ENCODE peak calls at places on chromosome 1, in seven cellular contexts. X is breast epithelium; V is dorsolateral prefrontal cortex; U is pancreas; B is psoas muscle; A is GM23248; Q is CD8-positive, alpha-beta memory T cell. C is an unnamed sample.

GRCh38 chr1:202010042-202011015 is at the start of gene ELF3:
- DNase-seq in X (peak), V (no peak), U (peak), B (no peak), A (no peak), Q (no peak), C (no peak)

GRCh38 chr1:15123298-15123697 is 30.2 kb upstream of the TMEM51 start:
- DNase-seq in X (no peak), V (no peak), U (no peak), B (no peak), A (no peak), Q (no peak), C (no peak)

GRCh38 chr1:62022348-62022747 is 172.3 kb upstream of the L1TD1 start:
- DNase-seq in X (no peak), V (no peak), U (no peak), B (no peak), A (no peak), Q (no peak), C (no peak)

GRCh38 chr1:107262472-107263286 is 121.8 kb downstream of the NTNG1 start:
- DNase-seq in X (no peak), V (no peak), U (no peak), B (no peak), A (peak), Q (no peak), C (no peak)

GRCh38 chr1:229689273-229689672 is 63.2 kb downstream of the URB2 start:
- DNase-seq in X (no peak), V (no peak), U (no peak), B (no peak), A (no peak), Q (no peak), C (no peak)

GRCh38 chr1:46549697-46550681 is 1.5 kb downstream of the KNCN start:
- DNase-seq in X (no peak), V (peak), U (no peak), B (no peak), A (peak), Q (peak), C (no peak)

GRCh38 chr1:46525253-46525983 is 26.0 kb downstream of the KNCN start:
- DNase-seq in X (no peak), V (no peak), U (no peak), B (peak), A (no peak), Q (no peak), C (no peak)

GRCh38 chr1:89633103-89633744 is at the start of gene LRRC8C:
- DNase-seq in X (no peak), V (peak), U (peak), B (peak), A (peak), Q (peak), C (peak)

GRCh38 chr1:2135425-2135824 is 59.1 kb downstream of the FAAP20 start:
- DNase-seq in X (peak), V (peak), U (no peak), B (no peak), A (peak), Q (no peak), C (peak)

GRCh38 chr1:23423415-23424170 is 955 bp downstream of the TCEA3 start:
- DNase-seq in X (no peak), V (peak), U (peak), B (peak), A (peak), Q (no peak), C (no peak)

GRCh38 chr1:37932759-37933158 is 14.1 kb downstream of the INPP5B start:
- DNase-seq in X (no peak), V (no peak), U (no peak), B (no peak), A (peak), Q (no peak), C (no peak)

GRCh38 chr1:147723691-147724323 is 36.6 kb downstream of the GJA5 start:
- DNase-seq in X (no peak), V (no peak), U (no peak), B (no peak), A (peak), Q (no peak), C (no peak)

GRCh38 chr1:182397653-182398388 is 2.6 kb downstream of the TEDDM1 start:
- DNase-seq in X (no peak), V (no peak), U (no peak), B (no peak), A (peak), Q (no peak), C (no peak)

GRCh38 chr1:196309386-196309785 is 298.9 kb downstream of the KCNT2 start:
- DNase-seq in X (no peak), V (no peak), U (no peak), B (no peak), A (peak), Q (no peak), C (no peak)

GRCh38 chr1:11374748-11375110 is 101.7 kb downstream of the UBIAD1 start:
- DNase-seq in X (no peak), V (no peak), U (no peak), B (no peak), A (no peak), Q (no peak), C (no peak)

GRCh38 chr1:157925419-157926166 is 67.9 kb upstream of the KIRREL1 start:
- DNase-seq in X (no peak), V (no peak), U (no peak), B (no peak), A (no peak), Q (no peak), C (no peak)

GRCh38 chr1:150548632-150549495 is at the start of gene ADAMTSL4:
- DNase-seq in X (peak), V (no peak), U (peak), B (peak), A (peak), Q (no peak), C (no peak)

GRCh38 chr1:2860476-2861142 is 59.1 kb upstream of the TTC34 start:
- DNase-seq in X (no peak), V (no peak), U (no peak), B (peak), A (no peak), Q (no peak), C (no peak)

GRCh38 chr1:184701821-184702220 is 52.8 kb downstream of the EDEM3 start:
- DNase-seq in X (no peak), V (no peak), U (no peak), B (no peak), A (no peak), Q (no peak), C (no peak)

GRCh38 chr1:102941364-102941947 is 166.9 kb downstream of the COL11A1 start:
- DNase-seq in X (no peak), V (no peak), U (no peak), B (no peak), A (no peak), Q (no peak), C (no peak)

GRCh38 chr1:119711804-119712341 is at the start of gene PHGDH:
- DNase-seq in X (peak), V (peak), U (peak), B (peak), A (peak), Q (no peak), C (peak)

GRCh38 chr1:156006666-156007376 is 13.9 kb downstream of the SSR2 start:
- DNase-seq in X (no peak), V (no peak), U (no peak), B (no peak), A (no peak), Q (no peak), C (no peak)

GRCh38 chr1:5551274-5551966 is 440.8 kb downstream of the NPHP4 start:
- DNase-seq in X (no peak), V (no peak), U (no peak), B (no peak), A (no peak), Q (no peak), C (no peak)

GRCh38 chr1:215669806-215670485 is 102.8 kb downstream of the KCTD3 start:
- DNase-seq in X (no peak), V (no peak), U (no peak), B (no peak), A (no peak), Q (no peak), C (no peak)

GRCh38 chr1:24926596-24927249 is 3.4 kb downstream of the RUNX3 start:
- DNase-seq in X (no peak), V (no peak), U (no peak), B (peak), A (peak), Q (peak), C (no peak)

GRCh38 chr1:7654725-7655124 is 116.4 kb upstream of the VAMP3 start:
- DNase-seq in X (no peak), V (no peak), U (no peak), B (no peak), A (no peak), Q (no peak), C (no peak)
- H3K27ac ChIP-seq in X (no peak), V (no peak), U (no peak), B (no peak), A (no peak), Q (no peak), C (no peak)

GRCh38 chr1:33348194-33348593 is 27.3 kb upstream of the A3GALT2 start:
- DNase-seq in X (no peak), V (no peak), U (no peak), B (no peak), A (peak), Q (no peak), C (no peak)
- H3K27ac ChIP-seq in X (peak), V (peak), U (peak), B (peak), A (peak), Q (peak), C (peak)

GRCh38 chr1:170808229-170808870 is 127.0 kb upstream of the MROH9 start:
- DNase-seq in X (no peak), V (no peak), U (no peak), B (no peak), A (no peak), Q (no peak), C (no peak)
- H3K27ac ChIP-seq in X (peak), V (no peak), U (no peak), B (no peak), A (no peak), Q (no peak), C (no peak)

DNA sequence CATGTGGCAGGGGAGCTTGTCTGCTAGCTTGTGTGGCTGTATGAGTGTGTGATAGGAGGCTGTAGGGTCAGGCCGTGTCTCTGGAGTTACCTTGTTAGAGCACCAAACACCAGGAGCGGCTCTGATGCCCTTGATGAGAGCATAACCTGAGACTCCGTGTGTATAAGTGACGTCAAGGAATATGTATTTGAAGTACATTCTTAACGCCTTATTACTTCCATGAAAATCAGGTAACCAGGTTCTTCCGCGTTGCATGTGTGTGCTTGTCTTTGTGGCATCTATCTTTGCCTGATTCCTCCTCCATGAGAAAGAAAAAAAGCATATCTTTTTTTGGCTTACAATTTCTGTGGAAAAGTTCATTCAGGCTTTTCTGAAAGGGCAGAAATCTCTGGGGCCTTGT is 4.6 kb downstream of the OLFML3 start:
- DNase-seq in X (no peak), V (no peak), U (no peak), B (no peak), A (no peak), Q (no peak), C (no peak)
- H3K27ac ChIP-seq in X (peak), V (no peak), U (no peak), B (peak), A (no peak), Q (no peak), C (no peak)

DNA sequence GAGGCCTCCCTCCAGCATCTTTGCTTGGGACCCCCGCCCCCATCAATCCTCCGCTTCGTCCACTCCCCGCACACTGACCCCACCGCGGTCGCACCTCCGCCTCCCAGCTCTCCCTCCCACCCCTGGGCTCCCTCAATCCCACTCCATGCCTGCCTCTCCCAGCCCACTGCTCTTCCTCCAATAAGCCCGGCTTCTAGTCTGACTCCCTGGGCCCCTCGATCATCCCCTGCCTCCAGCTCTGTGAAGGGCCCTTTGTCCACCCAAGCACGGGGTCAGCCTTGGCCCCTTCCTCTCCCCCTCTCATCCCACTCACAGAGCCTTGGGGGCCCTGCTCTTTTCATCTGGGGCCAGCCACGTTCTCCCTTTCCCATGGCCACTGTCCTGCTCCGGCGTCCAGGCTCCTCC is 1.5 kb upstream of the TMEM200B start:
- DNase-seq in X (no peak), V (no peak), U (no peak), B (no peak), A (no peak), Q (no peak), C (no peak)
- H3K27ac ChIP-seq in X (peak), V (peak), U (peak), B (peak), A (peak), Q (no peak), C (no peak)

GRCh38 chr1:42055061-42055460 is 98.1 kb upstream of the GUCA2B start:
- DNase-seq in X (no peak), V (no peak), U (no peak), B (no peak), A (no peak), Q (no peak), C (no peak)

GRCh38 chr1:42052300-42052699 is 100.9 kb upstream of the GUCA2B start:
- DNase-seq in X (no peak), V (no peak), U (no peak), B (no peak), A (peak), Q (no peak), C (no peak)

GRCh38 chr1:42057800-42058199 is 95.4 kb upstream of the GUCA2B start:
- DNase-seq in X (no peak), V (no peak), U (no peak), B (no peak), A (no peak), Q (no peak), C (no peak)

GRCh38 chr1:42056460-42056859 is 96.8 kb upstream of the GUCA2B start:
- DNase-seq in X (no peak), V (no peak), U (no peak), B (no peak), A (no peak), Q (no peak), C (no peak)
- H3K27ac ChIP-seq in X (no peak), V (no peak), U (no peak), B (no peak), A (no peak), Q (no peak), C (no peak)

GRCh38 chr1:220791959-220792358 is 5.2 kb downstream of the MTARC1 start:
- DNase-seq in X (no peak), V (no peak), U (no peak), B (peak), A (no peak), Q (no peak), C (no peak)

GRCh38 chr1:220788146-220788545 is 1.4 kb downstream of the MTARC1 start:
- DNase-seq in X (no peak), V (no peak), U (no peak), B (no peak), A (no peak), Q (no peak), C (no peak)

GRCh38 chr1:220789532-220790147 is 2.9 kb downstream of the MTARC1 start:
- DNase-seq in X (no peak), V (no peak), U (no peak), B (no peak), A (no peak), Q (no peak), C (no peak)

GRCh38 chr1:220788900-220789299 is 2.2 kb downstream of the MTARC1 start:
- DNase-seq in X (no peak), V (no peak), U (no peak), B (no peak), A (no peak), Q (no peak), C (no peak)

DNA sequence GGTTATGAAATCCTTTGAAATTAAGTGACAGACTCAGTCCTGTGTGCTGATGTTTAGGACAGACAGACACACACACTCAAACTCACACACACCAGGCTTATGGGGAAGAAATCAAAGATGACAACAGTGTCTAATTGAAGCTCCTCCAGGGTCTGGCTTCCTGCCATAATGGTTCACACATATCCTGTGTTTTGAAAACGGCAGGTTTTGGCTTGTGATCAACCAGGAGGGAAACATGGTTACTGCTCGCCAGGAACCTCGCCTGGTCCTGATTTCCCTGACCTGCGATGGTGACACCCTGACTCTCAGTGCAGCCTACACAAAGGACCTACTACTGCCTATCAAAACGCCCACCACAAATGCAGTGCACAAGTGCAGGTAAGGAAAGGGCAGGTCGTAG is 4.6 kb downstream of the MTARC1 start:
- DNase-seq in X (no peak), V (no peak), U (no peak), B (no peak), A (no peak), Q (no peak), C (no peak)
- H3K27ac ChIP-seq in X (peak), V (no peak), U (no peak), B (peak), A (no peak), Q (no peak), C (no peak)

GRCh38 chr1:94803106-94803505 is 17.1 kb upstream of the SLC44A3 start:
- DNase-seq in X (no peak), V (no peak), U (no peak), B (no peak), A (no peak), Q (no peak), C (no peak)
- H3K27ac ChIP-seq in X (peak), V (peak), U (peak), B (no peak), A (no peak), Q (no peak), C (peak)

DNA sequence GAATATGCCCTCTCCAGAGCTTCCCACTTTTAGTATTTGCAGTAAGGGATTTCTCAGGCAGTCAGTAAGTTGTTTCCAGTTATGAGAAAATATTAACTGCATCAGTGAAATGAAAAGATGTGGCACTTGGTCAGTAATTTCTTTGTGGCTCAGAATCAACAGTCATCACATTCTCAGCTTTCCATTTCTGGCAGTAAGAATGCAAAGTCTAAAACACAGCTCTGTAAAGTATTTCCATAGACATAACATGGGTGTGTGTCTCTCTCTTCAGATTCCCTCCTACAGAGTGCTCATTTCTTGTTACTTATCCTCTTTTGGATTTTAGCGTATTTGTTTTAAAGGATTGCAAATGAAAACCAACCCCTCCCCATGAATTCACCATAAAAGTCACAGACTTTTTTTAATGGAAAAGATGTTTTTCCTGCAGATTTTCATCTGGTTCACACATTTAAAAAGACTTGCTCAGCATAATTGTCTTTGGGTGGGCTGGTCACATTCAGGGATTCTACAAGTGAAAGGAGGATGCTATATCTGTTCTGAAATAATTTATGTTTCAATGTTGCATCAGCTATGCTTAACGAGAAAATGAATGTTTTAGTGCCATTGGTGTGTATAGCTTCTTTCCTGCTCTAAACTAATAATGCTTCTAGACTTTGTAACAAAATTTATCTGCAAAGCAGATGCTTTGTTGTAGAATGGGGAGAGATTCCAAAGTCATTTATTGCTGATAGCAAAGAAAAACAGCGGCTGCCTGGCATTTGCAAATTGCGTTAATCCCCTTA is 34.5 kb upstream of the CD55 start:
- DNase-seq in X (no peak), V (no peak), U (no peak), B (no peak), A (peak), Q (no peak), C (no peak)
- H3K27ac ChIP-seq in X (no peak), V (no peak), U (no peak), B (no peak), A (no peak), Q (no peak), C (no peak)

GRCh38 chr1:30756545-30757195 is 904 bp downstream of the LAPTM5 start:
- DNase-seq in X (no peak), V (peak), U (no peak), B (peak), A (peak), Q (peak), C (peak)
- H3K27ac ChIP-seq in X (peak), V (peak), U (peak), B (peak), A (no peak), Q (peak), C (peak)

C was measured in substantia nigra.